ENCODE peak calls at places on chromosomes 11 and 22, in ten cellular contexts. O, V, C, A, L, G, B, S, J and P are unnamed samples.

GRCh38 chr11:33263549-33263948 is 6.4 kb downstream of the HIPK3 start:
- DNase-seq in L (no peak), G (no peak), A (no peak), S (no peak), C (no peak), O (no peak), J (no peak), B (no peak), V (no peak), P (no peak)

GRCh38 chr11:121099885-121100284 is 1.2 kb upstream of the TECTA start:
- DNase-seq in C (no peak), S (peak), B (no peak), V (no peak), L (peak), A (no peak), J (no peak), O (no peak), G (no peak), P (no peak)

GRCh38 chr11:15933896-15934625 is 422.3 kb downstream of the SOX6 start:
- DNase-seq in V (no peak), A (peak), J (no peak), S (peak), C (no peak), B (no peak), O (no peak), L (peak), G (no peak), P (no peak)

GRCh38 chr22:44042822-44043221 is 18.7 kb downstream of the PARVB start:
- DNase-seq in V (no peak), J (no peak), S (peak), G (no peak), L (peak), B (no peak), O (no peak), C (no peak), A (no peak), P (no peak)

GRCh38 chr11:2164861-2165555 is 4.0 kb upstream of the INS start:
- DNase-seq in G (no peak), O (no peak), S (no peak), J (no peak), C (peak), A (no peak), L (no peak), B (no peak), V (no peak), P (no peak)

GRCh38 chr22:18078329-18079041 is 695 bp downstream of the PEX26 start:
- DNase-seq in C (peak), O (peak), J (no peak), G (no peak), L (peak), S (peak), B (peak), A (peak), V (peak), P (no peak)

GRCh38 chr11:116733959-116734517 is 38.7 kb downstream of the BUD13 start:
- DNase-seq in S (no peak), A (no peak), C (no peak), J (peak), O (no peak), B (no peak), L (no peak), G (no peak), V (no peak), P (no peak)

GRCh38 chr22:48313156-48313555 is 1514.5 kb downstream of the BRD1 start:
- DNase-seq in S (no peak), G (no peak), J (no peak), B (no peak), V (no peak), A (no peak), O (no peak), C (no peak), L (no peak), P (no peak)

GRCh38 chr11:57481315-57481714 is 21.0 kb downstream of the RTN4RL2 start:
- DNase-seq in S (no peak), J (no peak), G (no peak), L (no peak), C (no peak), V (no peak), B (no peak), A (no peak), O (no peak), P (no peak)

GRCh38 chr11:9205596-9205995 is 59.6 kb downstream of the DENND5A start:
- DNase-seq in S (peak), J (no peak), L (no peak), B (no peak), C (no peak), O (no peak), A (no peak), G (no peak), V (no peak), P (no peak)

GRCh38 chr11:9210224-9210921 is 54.8 kb downstream of the DENND5A start:
- DNase-seq in V (no peak), G (no peak), J (no peak), L (no peak), C (no peak), B (no peak), A (no peak), S (peak), O (peak), P (no peak)

GRCh38 chr11:9206496-9206895 is 58.7 kb downstream of the DENND5A start:
- DNase-seq in J (no peak), G (no peak), A (no peak), S (peak), O (no peak), L (peak), B (no peak), V (no peak), C (no peak), P (no peak)

GRCh38 chr11:9208726-9209501 is 56.2 kb downstream of the DENND5A start:
- DNase-seq in V (no peak), B (no peak), C (no peak), L (no peak), G (no peak), O (no peak), A (no peak), J (peak), S (peak), P (no peak)

GRCh38 chr11:9207229-9207628 is 57.9 kb downstream of the DENND5A start:
- DNase-seq in L (no peak), A (no peak), O (no peak), V (no peak), B (no peak), C (no peak), J (no peak), G (no peak), S (no peak), P (no peak)
- H3K27ac ChIP-seq in L (no peak), A (no peak), O (no peak), V (no peak), B (no peak), C (no peak), J (peak), G (no peak), S (no peak), P (peak)

DNA sequence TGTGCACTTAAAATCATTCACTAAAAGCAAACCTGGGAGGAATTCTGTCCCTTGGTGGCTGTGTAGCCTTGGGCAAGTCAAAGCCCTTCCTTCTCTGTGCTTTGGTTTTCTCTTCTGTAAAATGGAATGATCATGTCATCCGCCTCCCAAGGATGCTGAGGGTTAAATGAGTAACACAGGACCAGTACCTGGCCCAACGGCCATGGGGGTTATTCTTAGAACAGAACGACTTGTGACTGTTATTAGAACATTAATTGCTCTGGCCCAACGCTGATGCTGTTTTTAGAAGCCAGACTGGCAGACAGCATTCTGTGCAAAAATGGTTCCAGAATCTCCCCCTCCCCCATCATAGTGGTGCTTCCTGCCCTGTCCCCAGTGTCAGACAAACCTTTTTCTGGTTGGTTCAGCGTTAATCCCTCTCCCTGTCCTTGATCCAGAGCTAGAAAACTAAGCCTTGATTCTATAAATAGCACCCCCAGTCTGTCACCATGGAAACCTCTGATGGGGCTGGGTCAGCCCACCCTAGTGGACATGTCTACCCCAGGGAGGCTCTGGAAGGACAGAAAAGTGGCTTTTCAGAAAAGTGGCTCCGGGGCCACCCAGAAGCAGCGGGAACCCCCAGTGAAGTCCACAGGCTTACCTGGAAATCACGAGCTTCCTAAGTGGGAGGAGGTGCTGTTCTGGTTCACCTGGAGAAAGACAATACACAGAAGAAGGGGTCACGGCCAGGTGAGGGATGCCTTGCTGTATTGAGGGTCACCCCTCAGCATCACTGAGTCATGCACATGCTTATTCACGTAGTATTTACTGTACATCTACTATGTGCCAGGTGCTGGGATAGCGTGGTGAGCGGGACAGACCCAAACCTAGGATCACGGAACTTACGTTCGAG is 15.5 kb upstream of the TFIP11 start:
- DNase-seq in J (no peak), S (no peak), B (no peak), C (no peak), L (no peak), O (no peak), G (no peak), V (no peak), A (no peak), P (no peak)
- H3K27ac ChIP-seq in J (no peak), S (no peak), B (no peak), C (no peak), L (no peak), O (no peak), G (peak), V (no peak), A (peak), P (no peak)

DNA sequence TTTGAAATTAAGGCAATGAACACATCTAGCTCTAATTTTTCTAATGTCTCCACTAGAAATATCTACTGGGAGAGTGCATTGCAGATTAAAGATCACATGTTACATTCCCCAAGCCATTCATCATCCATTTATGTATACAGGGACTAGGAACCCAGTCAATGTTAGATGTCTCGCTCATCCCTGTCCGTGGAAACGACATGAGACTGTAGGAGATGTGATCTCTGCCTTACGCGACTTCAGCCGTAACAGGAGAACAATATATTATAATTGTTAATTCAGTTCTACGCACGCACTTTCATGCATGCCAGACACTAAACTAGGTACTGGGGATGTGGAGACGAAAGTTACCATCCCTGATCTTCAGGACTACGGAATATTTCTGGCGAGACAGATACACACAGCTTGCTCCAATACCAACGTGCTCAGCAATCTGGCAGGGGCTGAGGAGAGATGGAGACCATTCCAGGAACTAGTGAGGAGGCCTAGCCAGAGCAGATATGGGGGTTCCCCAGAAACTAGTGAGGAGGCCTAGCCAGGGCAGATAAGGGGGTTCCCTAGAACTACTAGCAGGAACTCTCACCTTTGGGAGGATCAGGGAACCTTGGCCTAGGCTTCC is 705 bp downstream of the DCPS start:
- DNase-seq in O (no peak), L (no peak), A (no peak), J (no peak), V (no peak), C (peak), G (no peak), S (no peak), B (no peak), P (no peak)
- H3K27ac ChIP-seq in O (no peak), L (peak), A (peak), J (no peak), V (peak), C (peak), G (peak), S (peak), B (peak), P (peak)

GRCh38 chr11:111718436-111719325 is 47.5 kb downstream of the PPP2R1B start:
- DNase-seq in G (no peak), V (peak), O (no peak), L (peak), C (no peak), J (peak), S (peak), B (peak), A (no peak), P (no peak)
- H3K27ac ChIP-seq in G (peak), V (peak), O (no peak), L (peak), C (no peak), J (peak), S (no peak), B (no peak), A (no peak), P (peak)

GRCh38 chr11:114260483-114260882 is 35.7 kb upstream of the NNMT start:
- DNase-seq in A (no peak), C (no peak), L (no peak), B (peak), J (no peak), G (no peak), O (no peak), V (no peak), S (no peak), P (no peak)
- H3K27ac ChIP-seq in A (no peak), C (peak), L (no peak), B (peak), J (no peak), G (peak), O (no peak), V (peak), S (no peak), P (peak)

DNA sequence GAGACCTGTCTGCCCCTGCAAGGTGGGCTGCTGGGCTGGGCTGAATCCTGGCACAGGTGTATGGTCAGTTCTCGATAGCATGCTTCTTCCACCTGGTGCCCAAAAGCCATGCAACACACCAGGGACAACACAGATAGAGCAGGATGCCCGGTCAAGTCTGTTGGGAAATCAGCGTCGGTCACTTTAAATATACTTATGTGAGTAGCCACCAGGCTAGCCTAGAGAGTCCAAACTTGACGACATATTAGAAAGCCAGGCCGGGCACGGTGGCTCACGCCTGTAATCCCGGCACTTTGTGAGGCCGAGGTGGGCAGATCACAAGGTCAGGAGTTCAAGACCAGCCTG is 8.9 kb downstream of the C1QTNF6 start:
- DNase-seq in L (no peak), G (no peak), J (no peak), O (no peak), V (no peak), B (no peak), S (no peak), A (no peak), C (no peak), P (no peak)
- H3K27ac ChIP-seq in L (no peak), G (no peak), J (no peak), O (no peak), V (peak), B (no peak), S (no peak), A (peak), C (peak), P (no peak)

DNA sequence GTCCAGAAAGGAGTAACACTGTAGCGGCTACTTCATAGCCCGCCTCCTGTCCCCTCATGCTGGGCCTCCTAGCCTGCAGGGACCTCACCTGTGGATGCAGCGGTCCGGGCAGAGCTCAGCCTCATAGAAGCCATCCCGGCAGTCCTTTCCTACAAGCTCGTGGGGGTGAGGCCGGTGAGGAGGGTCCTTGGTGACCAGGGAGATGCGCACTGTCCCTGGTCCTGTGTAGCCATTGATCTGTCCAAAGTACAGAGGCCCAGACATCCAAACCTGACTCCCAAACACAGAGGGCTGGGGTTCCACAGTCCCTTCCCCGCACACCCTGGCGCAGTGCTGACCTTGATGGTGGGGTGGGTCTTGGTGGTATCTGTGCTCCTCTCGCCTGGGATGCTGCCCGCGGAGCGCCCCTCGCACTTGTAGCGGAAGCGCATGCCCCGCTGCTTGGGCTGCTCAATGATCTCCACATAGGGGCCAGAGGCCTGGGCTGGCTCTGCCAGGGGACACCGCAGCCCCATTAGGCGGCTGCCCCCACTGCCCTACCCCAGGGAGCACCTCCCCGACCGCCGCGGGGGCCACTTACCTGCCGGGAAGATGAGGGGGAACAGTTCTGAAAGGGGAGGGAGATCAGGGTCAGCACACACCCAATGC is 993 bp downstream of the RELA start:
- DNase-seq in B (no peak), S (no peak), C (no peak), G (no peak), V (no peak), J (no peak), O (no peak), L (no peak), A (no peak), P (no peak)
- H3K27ac ChIP-seq in B (peak), S (peak), C (peak), G (peak), V (peak), J (no peak), O (no peak), L (peak), A (peak), P (peak)